ENCODE peak calls at places on chromosomes 4 and X, in eight cellular contexts. Q is cardiac muscle cell; U is SW 1271; R is T follicular helper cell; D is NCI-H345; M is AG09309; P is activated CD4-positive, alpha-beta memory T cell treated with anti-CD3 and anti-CD28 coated beads, Interleukin-2, amount 10 ng/mL, durations not matched to agents 7 days and 5 days; B is fibroblast of the conjunctiva. Z is an unnamed sample.

GRCh38 chr4:136927172-136927571 is 605.1 kb downstream of the PCDH18 start:
- DNase-seq in M (no peak), D (no peak), Q (peak), P (no peak), U (no peak), R (no peak), B (no peak), Z (no peak)

GRCh38 chr4:47413515-47413914 is 50.0 kb downstream of the COMMD8 start:
- DNase-seq in Q (no peak), U (no peak), D (no peak), B (no peak), M (no peak), P (no peak), R (no peak), Z (no peak)

GRCh38 chr4:1058997-1059665 is 47.7 kb downstream of the FGFRL1 start:
- DNase-seq in U (no peak), Q (no peak), M (no peak), P (no peak), D (no peak), B (no peak), R (no peak), Z (no peak)

GRCh38 chr4:105936901-105937300 is 41.6 kb downstream of the NPNT start:
- DNase-seq in R (no peak), D (no peak), P (no peak), U (no peak), Q (no peak), M (no peak), B (no peak), Z (no peak)

GRCh38 chrX:19515615-19516105 is 352 bp upstream of the MAP3K15 start:
- DNase-seq in D (no peak), B (no peak), M (no peak), U (no peak), R (no peak), P (no peak), Q (no peak), Z (no peak)

GRCh38 chr4:128527356-128527755 is 239.7 kb upstream of the PGRMC2 start:
- DNase-seq in M (no peak), B (no peak), R (no peak), U (no peak), P (no peak), D (no peak), Q (no peak), Z (no peak)

GRCh38 chr4:88803600-88804096 is 106.0 kb upstream of the NAP1L5 start:
- DNase-seq in P (no peak), M (peak), B (peak), Q (peak), U (no peak), R (no peak), D (no peak), Z (no peak)

GRCh38 chr4:2932561-2932950 is 30.6 kb downstream of the NOP14 start:
- DNase-seq in Q (no peak), P (no peak), U (no peak), R (no peak), M (no peak), B (no peak), D (no peak), Z (no peak)

GRCh38 chrX:48996969-48997368 is 5.1 kb downstream of the GRIPAP1 start:
- DNase-seq in M (no peak), U (no peak), B (no peak), Q (no peak), R (no peak), D (no peak), P (no peak), Z (no peak)

GRCh38 chr4:2791518-2792395 is 1.1 kb upstream of the SH3BP2 start:
- DNase-seq in M (no peak), B (no peak), R (no peak), U (no peak), P (no peak), Q (no peak), D (no peak), Z (no peak)

GRCh38 chr4:173002840-173003561 is 165.6 kb upstream of the GALNT7 start:
- DNase-seq in M (no peak), B (no peak), D (no peak), P (no peak), Q (no peak), U (no peak), R (no peak), Z (no peak)

GRCh38 chr4:54746228-54746627 is 88.5 kb downstream of the KIT start:
- DNase-seq in P (peak), B (no peak), U (no peak), M (peak), D (no peak), Q (no peak), R (no peak), Z (no peak)

GRCh38 chr4:28427306-28428085 is 1566.9 kb downstream of the STIM2 start:
- DNase-seq in R (no peak), P (no peak), M (no peak), U (no peak), D (no peak), B (no peak), Q (no peak), Z (no peak)

GRCh38 chr4:54942735-54943134 is 182.7 kb downstream of the KDR start:
- DNase-seq in U (no peak), M (no peak), R (peak), D (no peak), B (no peak), Q (no peak), P (peak), Z (peak)

GRCh38 chr4:130395871-130396270 is 1299.9 kb downstream of the C4orf33 start:
- DNase-seq in U (no peak), B (peak), Q (peak), R (no peak), D (no peak), P (no peak), M (no peak), Z (no peak)

GRCh38 chr4:20017439-20017838 is 234.3 kb upstream of the SLIT2 start:
- DNase-seq in U (no peak), D (no peak), B (no peak), Q (no peak), P (no peak), R (no peak), M (no peak), Z (no peak)

GRCh38 chr4:44415251-44415650 is 33.4 kb downstream of the KCTD8 start:
- DNase-seq in Q (no peak), D (no peak), P (no peak), M (no peak), R (no peak), B (no peak), U (no peak), Z (no peak)

GRCh38 chr4:88630756-88631155 is 38.5 kb downstream of the HERC3 start:
- DNase-seq in B (peak), P (no peak), M (no peak), U (no peak), Q (peak), D (no peak), R (no peak), Z (no peak)

GRCh38 chr4:185311113-185311888 is 84.4 kb downstream of the LRP2BP start:
- DNase-seq in P (no peak), U (no peak), B (no peak), D (no peak), R (no peak), Q (no peak), M (no peak), Z (no peak)

GRCh38 chr4:47839259-47839658 is 1.4 kb upstream of the CORIN start:
- DNase-seq in U (no peak), P (no peak), R (no peak), B (peak), M (peak), Q (peak), D (peak), Z (no peak)

GRCh38 chrX:97909245-97909644 is 1025.5 kb downstream of the RPA4 start:
- DNase-seq in M (no peak), B (no peak), U (no peak), D (no peak), Q (no peak), R (no peak), P (no peak), Z (no peak)

GRCh38 chr4:37453004-37453360 is 208.4 kb downstream of the NWD2 start:
- DNase-seq in Q (peak), B (peak), D (peak), R (peak), U (peak), M (peak), P (peak), Z (peak)

GRCh38 chrX:33434256-33435092 is 223.1 kb upstream of the DMD start:
- DNase-seq in R (peak), U (no peak), B (peak), D (peak), M (peak), Q (peak), P (peak), Z (no peak)

GRCh38 chr4:11069581-11069980 is 359.1 kb downstream of the HS3ST1 start:
- DNase-seq in D (no peak), M (no peak), P (no peak), R (no peak), Q (no peak), U (no peak), B (no peak), Z (no peak)

GRCh38 chr4:73698217-73698616 is 42.2 kb upstream of the CXCL8 start:
- DNase-seq in D (no peak), R (no peak), P (no peak), U (no peak), Q (peak), M (no peak), B (no peak), Z (no peak)

GRCh38 chrX:131513159-131513914 is 30.5 kb upstream of the OR13H1 start:
- DNase-seq in P (no peak), D (no peak), B (no peak), R (no peak), Q (no peak), U (no peak), M (no peak), Z (no peak)

GRCh38 chr4:844752-845232 is 18.9 kb upstream of the CPLX1 start:
- DNase-seq in R (no peak), D (no peak), B (no peak), M (no peak), U (no peak), Q (no peak), P (no peak), Z (no peak)

GRCh38 chr4:20251796-20252655 is at the start of gene SLIT2:
- DNase-seq in B (peak), D (peak), U (no peak), Q (peak), R (no peak), M (no peak), P (no peak), Z (no peak)

GRCh38 chr4:182556576-182556975 is 313.4 kb downstream of the TENM3 start:
- DNase-seq in M (no peak), D (peak), U (no peak), Q (no peak), P (no peak), B (no peak), R (no peak), Z (no peak)

GRCh38 chr4:168859888-168860694 is 150.0 kb downstream of the CBR4 start:
- DNase-seq in U (no peak), B (no peak), Q (no peak), D (no peak), M (no peak), P (no peak), R (no peak), Z (no peak)

GRCh38 chr4:141131738-141132688 is 1.3 kb downstream of the RNF150 start:
- DNase-seq in D (peak), M (no peak), U (no peak), B (no peak), P (no peak), Q (no peak), R (no peak), Z (no peak)

GRCh38 chr4:180449395-180449956 is 1793.7 kb upstream of the TENM3 start:
- DNase-seq in M (no peak), P (no peak), B (no peak), Q (peak), U (peak), D (no peak), R (no peak), Z (no peak)

GRCh38 chr4:83267121-83267834 is 17.3 kb downstream of the COQ2 start:
- DNase-seq in B (peak), Q (peak), R (no peak), U (no peak), M (peak), P (no peak), D (no peak), Z (no peak)

GRCh38 chr4:118997601-118998000 is 108.9 kb downstream of the SYNPO2 start:
- DNase-seq in U (no peak), Q (no peak), B (no peak), R (no peak), P (no peak), D (no peak), M (no peak), Z (no peak)

GRCh38 chrX:134551365-134552095 is 91.6 kb downstream of the HPRT1 start:
- DNase-seq in B (no peak), P (no peak), M (no peak), Q (peak), D (no peak), U (no peak), R (no peak), Z (no peak)